ENCODE peak calls at places on chromosomes 4 and X, in five cellular contexts. A is sigmoid colon, P is stomach, O is left ventricle myocardium inferior, N is Caco-2. Y is an unnamed sample. For H3K9me3, the result is how much of the 10 kb centered on the place peaks cover.

GRCh38 chrX:38166478-38167083 is 54.1 kb downstream of the SRPX start:
- DNase-seq in P (no peak), O (no peak), A (no peak), N (no peak), Y (no peak)

GRCh38 chr4:162349395-162349794 is 185.6 kb upstream of the FSTL5 start:
- DNase-seq in O (no peak), N (no peak), A (no peak), P (no peak), Y (no peak)

GRCh38 chrX:15930585-15930984 is 76.0 kb upstream of the AP1S2 start:
- DNase-seq in N (no peak), A (no peak), O (no peak), P (no peak), Y (no peak)

GRCh38 chr4:57373971-57374370 is 263.8 kb upstream of the IGFBP7 start:
- DNase-seq in P (no peak), N (no peak), A (no peak), O (no peak), Y (no peak)

GRCh38 chrX:104665691-104666090 is 99.7 kb downstream of the IL1RAPL2 start:
- DNase-seq in O (no peak), A (no peak), N (no peak), P (no peak), Y (no peak)

GRCh38 chr4:8428288-8429097 is 12.0 kb downstream of the ACOX3 start:
- DNase-seq in N (peak), A (peak), P (peak), O (peak), Y (peak)

GRCh38 chrX:8447367-8447766 is 17.3 kb upstream of the VCX3B start:
- DNase-seq in A (no peak), P (no peak), N (no peak), O (no peak), Y (no peak)

GRCh38 chr4:139809207-139810157 is 143.9 kb downstream of the MGST2 start:
- DNase-seq in O (no peak), P (no peak), N (no peak), A (no peak), Y (no peak)

GRCh38 chr4:96784336-96784735 is 944.4 kb downstream of the PDHA2 start:
- DNase-seq in P (no peak), N (no peak), A (no peak), O (no peak), Y (no peak)

GRCh38 chrX:994780-995179 is 217.7 kb downstream of the CRLF2 start:
- DNase-seq in N (no peak), P (no peak), O (no peak), A (no peak), Y (no peak)

GRCh38 chrX:1002611-1003010 is 209.8 kb downstream of the CRLF2 start:
- DNase-seq in N (no peak), P (no peak), O (no peak), A (no peak), Y (no peak)

DNA sequence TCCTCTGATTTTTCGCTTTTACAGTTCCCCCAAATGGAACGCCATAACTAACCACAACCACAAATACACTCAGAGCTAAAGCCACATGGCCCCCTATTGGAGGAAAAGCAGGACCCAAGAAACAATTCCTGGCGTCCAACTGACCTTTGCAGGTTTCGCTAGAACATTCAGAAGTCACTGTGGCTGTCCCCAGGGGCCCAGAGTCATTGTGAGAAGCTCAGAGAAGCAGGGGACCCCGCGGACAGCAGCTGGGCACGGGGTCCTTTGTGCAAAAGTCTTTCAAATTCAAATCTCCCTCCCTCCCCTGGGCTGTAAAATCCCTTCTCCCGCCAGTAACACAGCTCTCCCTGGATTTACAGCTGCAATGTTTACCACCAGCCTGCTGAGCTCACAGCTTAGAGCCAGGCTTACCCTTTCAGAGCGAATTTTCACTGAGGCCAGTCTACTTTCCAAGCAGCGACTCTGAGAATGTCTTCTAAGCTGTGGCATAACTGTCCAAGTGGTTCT is 214.8 kb downstream of the CRLF2 start:
- DNase-seq in A (no peak), O (no peak), N (no peak), P (no peak), Y (no peak)
- H3K9me3 ChIP-seq in A (under half), O (under half), N (under half), P (under half), Y (under half)

DNA sequence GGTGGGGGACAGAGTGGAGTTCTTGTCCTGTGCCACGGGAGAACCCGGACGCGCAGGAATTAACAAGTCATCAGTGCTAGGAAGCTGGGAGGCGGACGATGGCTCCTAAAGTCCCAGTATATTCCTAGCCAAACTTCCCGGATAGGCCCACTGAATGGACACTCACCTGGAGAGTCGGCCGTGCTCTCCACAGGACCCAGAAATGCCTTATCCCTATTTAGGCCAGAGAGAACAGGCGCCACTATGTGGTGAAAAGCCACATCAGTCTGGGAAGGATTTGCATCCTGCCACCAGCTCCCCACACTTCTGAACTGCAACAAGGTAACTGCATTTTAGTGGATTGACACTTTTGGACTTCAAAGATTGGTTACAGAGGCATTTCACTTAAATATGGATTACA is 1.1 kb downstream of the CFAP299 start:
- DNase-seq in P (no peak), O (no peak), A (peak), N (peak), Y (peak)
- TF ChIP-seq CTCF in P (no peak), O (peak), A (no peak), N (no peak), Y (peak)

DNA sequence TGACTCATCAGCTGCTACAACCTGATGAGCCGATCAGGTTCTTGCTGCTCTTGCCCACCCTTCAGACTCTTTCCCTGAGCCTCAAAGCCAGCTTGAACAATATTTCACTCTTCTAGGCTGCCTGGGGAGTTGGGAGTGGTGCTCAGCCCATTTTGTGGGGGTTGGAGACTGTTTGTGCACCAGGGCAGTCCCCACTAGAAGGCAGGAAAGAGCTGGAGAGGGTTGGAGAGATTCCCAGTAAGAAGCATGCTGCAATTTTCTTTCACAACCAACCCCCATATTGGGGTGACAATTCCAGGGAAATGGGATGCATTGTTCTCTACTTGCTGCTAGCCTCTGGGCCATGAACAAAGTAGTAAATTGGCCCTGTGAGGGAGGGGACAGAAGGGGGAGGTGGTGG is 44.1 kb downstream of the SLC16A2 start:
- DNase-seq in A (no peak), P (no peak), O (no peak), N (no peak), Y (no peak)
- H3K9me3 ChIP-seq in A (under half), P (under half), O (under half), N (under half), Y (under half)

GRCh38 chr4:3786196-3786869 is 20.1 kb downstream of the ADRA2C start:
- DNase-seq in N (no peak), P (peak), A (no peak), O (no peak), Y (no peak)
- TF ChIP-seq CTCF in N (no peak), P (no peak), A (no peak), O (peak), Y (no peak)

GRCh38 chrX:57871463-57871862 is 38.8 kb downstream of the ZXDA start:
- DNase-seq in A (no peak), P (no peak), N (no peak), O (no peak), Y (no peak)
- H3K9me3 ChIP-seq in A (under half), P (under half), N (under half), O (under half), Y (under half)

DNA sequence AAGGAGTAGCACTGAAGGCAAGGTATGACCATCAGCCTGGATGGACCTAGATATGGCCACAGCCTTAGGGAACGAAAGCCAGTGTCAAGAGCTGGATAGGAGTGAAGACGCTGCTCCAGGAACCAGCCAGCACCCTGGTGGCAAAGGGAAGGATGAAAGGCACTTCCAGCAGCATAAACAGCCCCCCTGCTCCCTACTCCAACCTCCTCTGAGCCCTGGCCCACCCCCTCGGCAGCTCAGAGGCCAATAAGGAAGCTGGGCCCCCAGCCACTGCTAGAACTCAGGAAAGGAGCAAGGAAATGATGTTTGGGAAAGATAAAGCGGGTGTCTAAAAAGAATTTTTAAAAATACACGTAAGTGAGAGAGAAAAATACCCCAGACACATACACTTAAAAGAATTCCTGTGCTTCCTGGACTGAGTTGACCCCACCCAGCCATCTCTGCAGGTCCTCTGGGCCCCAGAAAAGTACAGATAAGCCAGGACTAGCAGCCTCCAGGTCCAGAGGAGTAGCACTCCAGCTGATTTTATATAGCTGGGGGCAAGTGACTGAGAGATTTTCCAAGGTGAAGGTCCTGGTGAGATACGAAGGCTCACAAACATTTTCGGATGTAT is 170.4 kb downstream of the SHROOM4 start:
- DNase-seq in P (no peak), N (no peak), O (peak), A (no peak), Y (no peak)
- TF ChIP-seq CTCF in P (no peak), N (no peak), O (peak), A (no peak), Y (no peak)

GRCh38 chrX:30673884-30674598 is 20.8 kb downstream of the GK start:
- DNase-seq in O (no peak), P (no peak), A (no peak), N (no peak), Y (no peak)

GRCh38 chrX:30680618-30681017 is 27.4 kb downstream of the GK start:
- DNase-seq in A (no peak), P (no peak), N (peak), O (no peak), Y (no peak)

GRCh38 chrX:30674799-30675198 is 21.6 kb downstream of the GK start:
- DNase-seq in P (no peak), A (no peak), N (no peak), O (no peak), Y (no peak)

GRCh38 chrX:30673405-30673804 is 20.2 kb downstream of the GK start:
- DNase-seq in O (no peak), N (no peak), A (no peak), P (no peak), Y (no peak)

DNA sequence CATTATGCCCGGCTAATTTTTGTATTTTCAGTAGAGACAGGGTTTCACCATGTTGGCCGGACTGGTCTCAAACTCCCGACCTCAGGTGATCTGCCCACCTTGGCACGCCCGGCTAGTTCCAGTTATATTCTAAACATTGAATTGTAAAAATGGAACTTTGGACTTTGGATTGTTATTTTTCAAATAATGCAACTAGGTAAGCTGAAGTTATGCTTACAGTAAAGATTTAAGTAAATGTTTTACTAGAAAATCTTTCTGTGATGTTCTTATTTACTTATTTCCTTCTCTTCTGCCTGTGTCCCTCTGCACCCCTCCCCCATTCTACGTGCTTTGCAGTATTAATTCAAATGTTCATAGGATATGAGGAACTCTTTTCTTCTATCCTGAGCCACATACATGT is 26.1 kb downstream of the GK start:
- DNase-seq in O (no peak), P (no peak), A (no peak), N (peak), Y (no peak)
- H3K9me3 ChIP-seq in O (under half), P (under half), A (under half), N (under half), Y (under half)

DNA sequence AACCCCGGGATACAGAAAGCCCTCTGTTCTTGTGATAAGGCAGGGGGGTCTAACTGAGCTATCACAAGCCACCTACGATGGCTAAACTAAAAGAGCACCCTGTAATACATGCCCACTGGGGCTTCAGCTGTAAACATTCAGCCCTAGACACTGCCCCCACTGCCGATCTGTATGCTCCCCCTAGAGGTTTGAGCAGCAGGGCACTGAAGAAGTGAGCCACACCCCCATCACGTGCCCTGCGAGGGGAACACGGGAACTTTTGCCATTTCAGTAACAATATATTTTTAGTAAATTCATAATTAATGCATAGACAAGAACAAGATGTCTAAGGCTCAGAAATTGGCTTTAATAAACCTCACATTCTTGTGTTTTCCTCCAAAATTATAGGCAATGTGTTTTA is 235.2 kb upstream of the SFRP2 start:
- DNase-seq in O (no peak), P (no peak), A (no peak), N (no peak), Y (no peak)
- TF ChIP-seq CTCF in O (peak), P (no peak), A (no peak), N (no peak), Y (no peak)

GRCh38 chr4:45064741-45065140 is 338.4 kb upstream of the GNPDA2 start:
- DNase-seq in A (no peak), O (no peak), P (no peak), N (no peak), Y (no peak)

GRCh38 chr4:45063166-45063565 is 336.8 kb upstream of the GNPDA2 start:
- DNase-seq in P (no peak), N (no peak), A (no peak), O (no peak), Y (no peak)

GRCh38 chr4:45063701-45064100 is 337.3 kb upstream of the GNPDA2 start:
- DNase-seq in P (no peak), O (no peak), N (no peak), A (no peak), Y (no peak)
- H3K9me3 ChIP-seq in P (under half), O (under half), N (under half), A (under half), Y (under half)

GRCh38 chr4:107760281-107760947 is 40.4 kb upstream of the PAPSS1 start:
- DNase-seq in N (peak), P (peak), O (no peak), A (no peak), Y (no peak)
- TF ChIP-seq CTCF in N (peak), P (peak), O (peak), A (no peak), Y (peak)

Y was measured in PC-9.